ENCODE peak calls at places on chromosomes 12 and 14, in seven cellular contexts. I is CD8-positive, alpha-beta memory T cell; O is Daoy; Y is kidney tubule cell; T is stimulated activated CD8-positive, alpha-beta memory T cell treated with anti-CD3 and anti-CD28 coated beads, Interleukin-2, amount 100 ng/mL, for 1 hour; H is NCI-H1092 treated with DMSO at 0.1 percent for 48 hours; C is Right ventricle myocardium superior. E is an unnamed sample.

GRCh38 chr14:52073251-52073650 is 4.4 kb upstream of the NID2 start:
- DNase-seq in I (no peak), O (no peak), Y (no peak), T (no peak), H (no peak), C (no peak), E (no peak)

GRCh38 chr12:88663001-88663400 is 82.7 kb upstream of the KITLG start:
- DNase-seq in I (no peak), O (no peak), Y (no peak), T (no peak), H (no peak), C (no peak), E (no peak)

GRCh38 chr14:57983235-57983634 is 117.3 kb upstream of the SLC35F4 start:
- DNase-seq in I (no peak), O (no peak), Y (no peak), T (no peak), H (peak), C (no peak), E (no peak)

GRCh38 chr12:62190921-62191746 is 69.1 kb upstream of the USP15 start:
- DNase-seq in I (no peak), O (peak), Y (peak), T (no peak), H (no peak), C (peak), E (no peak)

GRCh38 chr12:101925352-101925751 is 48.0 kb downstream of the DRAM1 start:
- DNase-seq in I (no peak), O (peak), Y (peak), T (no peak), H (no peak), C (peak), E (no peak)

GRCh38 chr14:25006961-25007795 is 42.8 kb downstream of the STXBP6 start:
- DNase-seq in I (no peak), O (peak), Y (peak), T (no peak), H (no peak), C (no peak), E (no peak)

GRCh38 chr12:63079791-63080395 is 71.1 kb downstream of the AVPR1A start:
- DNase-seq in I (no peak), O (no peak), Y (peak), T (no peak), H (no peak), C (no peak), E (no peak)

GRCh38 chr14:91244501-91244901 is at the start of gene GPR68:
- DNase-seq in I (no peak), O (peak), Y (peak), T (no peak), H (peak), C (peak), E (peak)

GRCh38 chr14:105879867-105880561 is 353.6 kb downstream of the TMEM121 start:
- DNase-seq in I (peak), O (no peak), Y (no peak), T (no peak), H (no peak), C (peak), E (no peak)

GRCh38 chr14:92938235-92938875 is 15.4 kb downstream of the CHGA start:
- DNase-seq in I (no peak), O (no peak), Y (no peak), T (no peak), H (no peak), C (no peak), E (no peak)

GRCh38 chr14:72692678-72693077 is 201.2 kb downstream of the DPF3 start:
- DNase-seq in I (no peak), O (no peak), Y (peak), T (no peak), H (no peak), C (no peak), E (peak)

GRCh38 chr14:31893156-31893813 is 183.8 kb upstream of the ARHGAP5 start:
- DNase-seq in I (no peak), O (peak), Y (peak), T (no peak), H (no peak), C (peak), E (no peak)

GRCh38 chr12:54571166-54571856 is 17.1 kb downstream of the PPP1R1A start:
- DNase-seq in I (no peak), O (no peak), Y (no peak), T (no peak), H (no peak), C (no peak), E (no peak)

GRCh38 chr12:56630180-56630632 is at the start of gene BAZ2A:
- DNase-seq in I (peak), O (peak), Y (peak), T (peak), H (peak), C (peak), E (peak)

GRCh38 chr12:86787419-86787818 is 531.2 kb upstream of the MGAT4C start:
- DNase-seq in I (no peak), O (no peak), Y (no peak), T (no peak), H (no peak), C (no peak), E (no peak)

GRCh38 chr14:85535316-85535715 is 5.4 kb downstream of the FLRT2 start:
- DNase-seq in I (no peak), O (no peak), Y (no peak), T (no peak), H (no peak), C (no peak), E (no peak)

GRCh38 chr12:12436831-12437345 is 80.0 kb downstream of the BORCS5 start:
- DNase-seq in I (no peak), O (no peak), Y (no peak), T (no peak), H (no peak), C (no peak), E (no peak)

GRCh38 chr12:42873401-42873800 is 283.9 kb upstream of the PRICKLE1 start:
- DNase-seq in I (no peak), O (no peak), Y (no peak), T (no peak), H (no peak), C (no peak), E (no peak)

GRCh38 chr12:116736962-116737773 is 701 bp downstream of the SPRING1 start:
- DNase-seq in I (no peak), O (peak), Y (peak), T (no peak), H (no peak), C (no peak), E (no peak)

GRCh38 chr12:66387067-66387466 is 84.8 kb downstream of the HELB start:
- DNase-seq in I (no peak), O (no peak), Y (peak), T (no peak), H (no peak), C (no peak), E (no peak)

E was measured in NCI-H1105 treated with DMSO at 0.1 percent for 48 hours.